ENCODE peak calls at places on chromosomes 5 and 9, in six cellular contexts. M, D, N, V, T and Q are unnamed samples.

GRCh38 chr5:141825241-141825671 is 53.0 kb downstream of the PCDH1 start:
- DNase-seq in T (no peak), N (no peak), D (no peak), M (no peak), V (no peak), Q (no peak)

GRCh38 chr5:120657083-120657482 is 193.0 kb downstream of the PRR16 start:
- DNase-seq in N (no peak), T (no peak), V (no peak), D (no peak), M (no peak), Q (no peak)

GRCh38 chr5:151775025-151775606 is 3.4 kb downstream of the G3BP1 start:
- DNase-seq in N (no peak), M (no peak), T (no peak), V (no peak), D (no peak), Q (no peak)

GRCh38 chr5:145293716-145294115 is 541.4 kb downstream of the PRELID2 start:
- DNase-seq in D (no peak), T (no peak), V (no peak), N (no peak), M (peak; percentile 68), Q (peak; percentile 70)

GRCh38 chr5:55159763-55160492 is at the start of gene GPX8:
- DNase-seq in T (no peak), D (peak; percentile 40), M (peak; percentile 87), N (no peak), V (peak; percentile 29), Q (peak; percentile 88)

GRCh38 chr5:33793836-33794549 is 97.8 kb downstream of the ADAMTS12 start:
- DNase-seq in V (no peak), D (no peak), M (no peak), N (no peak), T (no peak), Q (no peak)

GRCh38 chr9:33139421-33140228 is 27.5 kb downstream of the B4GALT1 start:
- DNase-seq in T (peak; percentile 91), V (peak; percentile 90), D (peak; percentile 37), M (no peak), N (no peak), Q (peak; percentile 61)

GRCh38 chr9:7234144-7234543 is 476.4 kb downstream of the KDM4C start:
- DNase-seq in V (peak; percentile 12), N (no peak), D (peak; percentile 38), T (no peak), M (peak; percentile 51), Q (peak; percentile 70)

GRCh38 chr5:112154940-112155686 is 264.0 kb downstream of the EPB41L4A start:
- DNase-seq in T (no peak), N (no peak), D (no peak), V (no peak), M (peak; percentile 65), Q (no peak)

GRCh38 chr5:155935723-155936122 is 391.2 kb upstream of the SGCD start:
- DNase-seq in M (no peak), T (peak; percentile 56), N (no peak), D (no peak), V (no peak), Q (no peak)

GRCh38 chr9:35570709-35571108 is 34.4 kb upstream of the TESK1 start:
- DNase-seq in V (no peak), N (no peak), M (peak; percentile 23), D (no peak), T (no peak), Q (no peak)

GRCh38 chr5:32628049-32628803 is 42.9 kb downstream of the SUB1 start:
- DNase-seq in T (no peak), V (no peak), M (no peak), D (no peak), N (no peak), Q (peak; percentile 43)